ENCODE peak calls at places on chromosomes 6 and 20, in eight cellular contexts. One of them, this sample, is unnamed.

GRCh38 chr20:3251806-3252205 is 12.8 kb upstream of the SLC4A11 start:
- DNase-seq in SK-N-DZ: no peak
- DNase-seq in AG08395: no peak
- DNase-seq in RPMI8226: no peak
- DNase-seq in NCI-H524: no peak
- DNase-seq in DMS153: no peak
- DNase-seq in HTR-8/SVneo: no peak
- DNase-seq in posterior vena cava: no peak
- DNase-seq in this sample: no peak

GRCh38 chr6:148457137-148457842 is 114.7 kb downstream of the SASH1 start:
- DNase-seq in DMS153: no peak
- DNase-seq in SK-N-DZ: no peak
- DNase-seq in NCI-H524: no peak
- DNase-seq in posterior vena cava: no peak
- DNase-seq in AG08395: no peak
- DNase-seq in HTR-8/SVneo: no peak
- DNase-seq in RPMI8226: no peak
- DNase-seq in this sample: no peak

GRCh38 chr6:127844529-127844928 is 56.3 kb downstream of the THEMIS start:
- DNase-seq in SK-N-DZ: no peak
- DNase-seq in DMS153: no peak
- DNase-seq in HTR-8/SVneo: no peak
- DNase-seq in NCI-H524: no peak
- DNase-seq in posterior vena cava: no peak
- DNase-seq in RPMI8226: no peak
- DNase-seq in AG08395: no peak
- DNase-seq in this sample: no peak

GRCh38 chr6:141783595-141783994 is 349.1 kb upstream of the GJE1 start:
- DNase-seq in posterior vena cava: no peak
- DNase-seq in DMS153: no peak
- DNase-seq in NCI-H524: no peak
- DNase-seq in AG08395: no peak
- DNase-seq in SK-N-DZ: no peak
- DNase-seq in HTR-8/SVneo: no peak
- DNase-seq in RPMI8226: no peak
- DNase-seq in this sample: no peak

GRCh38 chr6:158016571-158017383 is 35.1 kb downstream of the SYNJ2 start:
- DNase-seq in AG08395: peak
- DNase-seq in HTR-8/SVneo: no peak
- DNase-seq in NCI-H524: no peak
- DNase-seq in SK-N-DZ: no peak
- DNase-seq in RPMI8226: no peak
- DNase-seq in posterior vena cava: peak
- DNase-seq in DMS153: no peak
- DNase-seq in this sample: no peak

GRCh38 chr6:159594106-159594749 is 98.8 kb downstream of the SOD2 start:
- DNase-seq in SK-N-DZ: no peak
- DNase-seq in posterior vena cava: no peak
- DNase-seq in DMS153: no peak
- DNase-seq in HTR-8/SVneo: no peak
- DNase-seq in NCI-H524: no peak
- DNase-seq in RPMI8226: no peak
- DNase-seq in AG08395: peak
- DNase-seq in this sample: no peak

GRCh38 chr20:43995645-43996044 is 81.0 kb downstream of the TOX2 start:
- DNase-seq in DMS153: no peak
- DNase-seq in SK-N-DZ: no peak
- DNase-seq in NCI-H524: no peak
- DNase-seq in AG08395: no peak
- DNase-seq in posterior vena cava: no peak
- DNase-seq in HTR-8/SVneo: no peak
- DNase-seq in RPMI8226: no peak
- DNase-seq in this sample: no peak

GRCh38 chr6:25578538-25578937 is 73.5 kb upstream of the SCGN start:
- DNase-seq in RPMI8226: peak
- DNase-seq in HTR-8/SVneo: no peak
- DNase-seq in NCI-H524: no peak
- DNase-seq in posterior vena cava: no peak
- DNase-seq in DMS153: no peak
- DNase-seq in AG08395: no peak
- DNase-seq in SK-N-DZ: no peak
- DNase-seq in this sample: no peak

GRCh38 chr6:100466410-100467143 is 1.9 kb upstream of the SIM1 start:
- DNase-seq in AG08395: no peak
- DNase-seq in SK-N-DZ: no peak
- DNase-seq in NCI-H524: peak
- DNase-seq in RPMI8226: no peak
- DNase-seq in DMS153: no peak
- DNase-seq in HTR-8/SVneo: no peak
- DNase-seq in posterior vena cava: no peak
- DNase-seq in this sample: peak

GRCh38 chr6:117992856-117993255 is 85.8 kb downstream of the SLC35F1 start:
- DNase-seq in HTR-8/SVneo: no peak
- DNase-seq in DMS153: no peak
- DNase-seq in AG08395: no peak
- DNase-seq in NCI-H524: peak
- DNase-seq in posterior vena cava: no peak
- DNase-seq in RPMI8226: no peak
- DNase-seq in SK-N-DZ: no peak
- DNase-seq in this sample: no peak

GRCh38 chr6:106778943-106779342 is 149.6 kb downstream of the QRSL1 start:
- DNase-seq in HTR-8/SVneo: no peak
- DNase-seq in AG08395: no peak
- DNase-seq in NCI-H524: no peak
- DNase-seq in posterior vena cava: no peak
- DNase-seq in RPMI8226: no peak
- DNase-seq in SK-N-DZ: no peak
- DNase-seq in DMS153: no peak
- DNase-seq in this sample: no peak

GRCh38 chr6:114096553-114097172 is 125.7 kb upstream of the HDAC2 start:
- DNase-seq in DMS153: no peak
- DNase-seq in posterior vena cava: no peak
- DNase-seq in RPMI8226: peak
- DNase-seq in AG08395: peak
- DNase-seq in SK-N-DZ: peak
- DNase-seq in NCI-H524: peak
- DNase-seq in HTR-8/SVneo: peak
- DNase-seq in this sample: peak

GRCh38 chr20:6663104-6663503 is 104.4 kb upstream of the BMP2 start:
- DNase-seq in SK-N-DZ: no peak
- DNase-seq in HTR-8/SVneo: no peak
- DNase-seq in RPMI8226: no peak
- DNase-seq in posterior vena cava: no peak
- DNase-seq in AG08395: no peak
- DNase-seq in NCI-H524: no peak
- DNase-seq in DMS153: no peak
- DNase-seq in this sample: no peak

GRCh38 chr6:5103250-5103649 is 18.1 kb downstream of the PPP1R3G start:
- DNase-seq in DMS153: no peak
- DNase-seq in HTR-8/SVneo: no peak
- DNase-seq in posterior vena cava: no peak
- DNase-seq in AG08395: peak
- DNase-seq in RPMI8226: no peak
- DNase-seq in NCI-H524: no peak
- DNase-seq in SK-N-DZ: no peak
- DNase-seq in this sample: no peak

GRCh38 chr20:32516985-32517873 is 67.9 kb downstream of the NOL4L start:
- DNase-seq in NCI-H524: no peak
- DNase-seq in posterior vena cava: peak
- DNase-seq in AG08395: no peak
- DNase-seq in RPMI8226: no peak
- DNase-seq in SK-N-DZ: peak
- DNase-seq in DMS153: no peak
- DNase-seq in HTR-8/SVneo: no peak
- DNase-seq in this sample: no peak

GRCh38 chr20:43941476-43942212 is 27.0 kb downstream of the TOX2 start:
- DNase-seq in NCI-H524: no peak
- DNase-seq in AG08395: no peak
- DNase-seq in HTR-8/SVneo: no peak
- DNase-seq in RPMI8226: peak
- DNase-seq in DMS153: peak
- DNase-seq in posterior vena cava: no peak
- DNase-seq in SK-N-DZ: no peak
- DNase-seq in this sample: no peak

GRCh38 chr20:49247792-49248191 is 28.6 kb downstream of the DDX27 start:
- DNase-seq in posterior vena cava: no peak
- DNase-seq in HTR-8/SVneo: no peak
- DNase-seq in RPMI8226: no peak
- DNase-seq in DMS153: no peak
- DNase-seq in SK-N-DZ: no peak
- DNase-seq in NCI-H524: no peak
- DNase-seq in AG08395: no peak
- DNase-seq in this sample: no peak

GRCh38 chr6:16276991-16277981 is 38.9 kb downstream of the GMPR start:
- DNase-seq in NCI-H524: peak
- DNase-seq in posterior vena cava: peak
- DNase-seq in AG08395: peak
- DNase-seq in HTR-8/SVneo: peak
- DNase-seq in SK-N-DZ: peak
- DNase-seq in DMS153: peak
- DNase-seq in RPMI8226: peak
- DNase-seq in this sample: no peak

GRCh38 chr20:13220857-13221297 is at the start of gene ISM1:
- DNase-seq in posterior vena cava: no peak
- DNase-seq in AG08395: no peak
- DNase-seq in SK-N-DZ: no peak
- DNase-seq in HTR-8/SVneo: no peak
- DNase-seq in RPMI8226: peak
- DNase-seq in DMS153: no peak
- DNase-seq in NCI-H524: peak
- DNase-seq in this sample: peak

GRCh38 chr6:125718109-125718508 is 31.3 kb upstream of the HEY2 start:
- DNase-seq in HTR-8/SVneo: no peak
- DNase-seq in SK-N-DZ: no peak
- DNase-seq in RPMI8226: no peak
- DNase-seq in DMS153: peak
- DNase-seq in NCI-H524: no peak
- DNase-seq in posterior vena cava: no peak
- DNase-seq in AG08395: no peak
- DNase-seq in this sample: peak

GRCh38 chr20:63819224-63819917 is 11.7 kb downstream of the ZBTB46 start:
- DNase-seq in RPMI8226: peak
- DNase-seq in AG08395: peak
- DNase-seq in posterior vena cava: no peak
- DNase-seq in DMS153: no peak
- DNase-seq in SK-N-DZ: no peak
- DNase-seq in HTR-8/SVneo: no peak
- DNase-seq in NCI-H524: no peak
- DNase-seq in this sample: no peak

GRCh38 chr20:19211661-19212523 is 550 bp upstream of the SLC24A3 start:
- DNase-seq in posterior vena cava: peak
- DNase-seq in DMS153: peak
- DNase-seq in NCI-H524: peak
- DNase-seq in SK-N-DZ: no peak
- DNase-seq in RPMI8226: no peak
- DNase-seq in HTR-8/SVneo: no peak
- DNase-seq in AG08395: no peak
- DNase-seq in this sample: no peak

GRCh38 chr6:109048670-109049415 is 45.8 kb downstream of the SESN1 start:
- DNase-seq in SK-N-DZ: no peak
- DNase-seq in HTR-8/SVneo: no peak
- DNase-seq in posterior vena cava: no peak
- DNase-seq in DMS153: no peak
- DNase-seq in AG08395: no peak
- DNase-seq in NCI-H524: no peak
- DNase-seq in RPMI8226: no peak
- DNase-seq in this sample: no peak

GRCh38 chr6:30707281-30707850 is 9.7 kb downstream of the MDC1 start:
- DNase-seq in RPMI8226: peak
- DNase-seq in HTR-8/SVneo: no peak
- DNase-seq in AG08395: no peak
- DNase-seq in NCI-H524: no peak
- DNase-seq in DMS153: peak
- DNase-seq in posterior vena cava: peak
- DNase-seq in SK-N-DZ: no peak
- DNase-seq in this sample: peak

GRCh38 chr20:16929756-16930155 is 181.6 kb downstream of the OTOR start:
- DNase-seq in HTR-8/SVneo: no peak
- DNase-seq in posterior vena cava: no peak
- DNase-seq in AG08395: peak
- DNase-seq in NCI-H524: no peak
- DNase-seq in DMS153: no peak
- DNase-seq in SK-N-DZ: no peak
- DNase-seq in RPMI8226: no peak
- DNase-seq in this sample: no peak

GRCh38 chr6:82385961-82386360 is 22.3 kb downstream of the TPBG start:
- DNase-seq in RPMI8226: peak
- DNase-seq in NCI-H524: no peak
- DNase-seq in posterior vena cava: no peak
- DNase-seq in AG08395: no peak
- DNase-seq in HTR-8/SVneo: no peak
- DNase-seq in SK-N-DZ: no peak
- DNase-seq in DMS153: peak
- DNase-seq in this sample: peak

GRCh38 chr6:90175627-90176538 is 120.8 kb downstream of the BACH2 start:
- DNase-seq in posterior vena cava: no peak
- DNase-seq in HTR-8/SVneo: no peak
- DNase-seq in DMS153: no peak
- DNase-seq in NCI-H524: no peak
- DNase-seq in SK-N-DZ: no peak
- DNase-seq in AG08395: no peak
- DNase-seq in RPMI8226: no peak
- DNase-seq in this sample: no peak

GRCh38 chr20:31566658-31567379 is 38.3 kb upstream of the ID1 start:
- DNase-seq in NCI-H524: no peak
- DNase-seq in RPMI8226: peak
- DNase-seq in SK-N-DZ: no peak
- DNase-seq in posterior vena cava: no peak
- DNase-seq in HTR-8/SVneo: no peak
- DNase-seq in DMS153: peak
- DNase-seq in AG08395: no peak
- DNase-seq in this sample: peak

GRCh38 chr20:20297752-20298151 is 70.2 kb upstream of the INSM1 start:
- DNase-seq in HTR-8/SVneo: no peak
- DNase-seq in posterior vena cava: no peak
- DNase-seq in RPMI8226: no peak
- DNase-seq in SK-N-DZ: no peak
- DNase-seq in NCI-H524: no peak
- DNase-seq in AG08395: no peak
- DNase-seq in DMS153: no peak
- DNase-seq in this sample: no peak

GRCh38 chr6:162119349-162119748 is 608.2 kb downstream of the PRKN start:
- DNase-seq in NCI-H524: no peak
- DNase-seq in RPMI8226: no peak
- DNase-seq in AG08395: peak
- DNase-seq in SK-N-DZ: no peak
- DNase-seq in posterior vena cava: no peak
- DNase-seq in HTR-8/SVneo: no peak
- DNase-seq in DMS153: no peak
- DNase-seq in this sample: no peak

GRCh38 chr6:1616556-1617463 is 7.1 kb downstream of the FOXC1 start:
- DNase-seq in DMS153: no peak
- DNase-seq in HTR-8/SVneo: no peak
- DNase-seq in posterior vena cava: no peak
- DNase-seq in AG08395: no peak
- DNase-seq in SK-N-DZ: no peak
- DNase-seq in RPMI8226: no peak
- DNase-seq in NCI-H524: no peak
- DNase-seq in this sample: no peak

GRCh38 chr6:52391599-52391998 is 28.5 kb upstream of the EFHC1 start:
- DNase-seq in NCI-H524: no peak
- DNase-seq in SK-N-DZ: no peak
- DNase-seq in RPMI8226: no peak
- DNase-seq in AG08395: no peak
- DNase-seq in DMS153: no peak
- DNase-seq in HTR-8/SVneo: no peak
- DNase-seq in posterior vena cava: no peak
- DNase-seq in this sample: no peak

GRCh38 chr6:113050010-113050893 is 703.1 kb downstream of the RFPL4B start:
- DNase-seq in DMS153: peak
- DNase-seq in HTR-8/SVneo: no peak
- DNase-seq in AG08395: peak
- DNase-seq in NCI-H524: no peak
- DNase-seq in posterior vena cava: no peak
- DNase-seq in SK-N-DZ: peak
- DNase-seq in RPMI8226: no peak
- DNase-seq in this sample: peak

GRCh38 chr6:134510920-134511319 is 193.0 kb upstream of the SGK1 start:
- DNase-seq in NCI-H524: peak
- DNase-seq in DMS153: no peak
- DNase-seq in AG08395: no peak
- DNase-seq in posterior vena cava: no peak
- DNase-seq in SK-N-DZ: no peak
- DNase-seq in HTR-8/SVneo: no peak
- DNase-seq in RPMI8226: no peak
- DNase-seq in this sample: no peak

This sample was measured in NCI-H774.